ENCODE peak calls at places on chromosomes 11 and 22, in four cellular contexts. C is fibroblast of lung, X is astrocyte, A is GM23338. Z is an unnamed sample.

GRCh38 chr11:115616941-115617340 is 112.7 kb upstream of the CADM1 start:
- DNase-seq in C (peak), X (peak), A (no peak), Z (no peak)

GRCh38 chr11:33949201-33949913 is 57.5 kb upstream of the LMO2 start:
- DNase-seq in C (no peak), X (no peak), A (no peak), Z (no peak)

GRCh38 chr11:9265211-9266131 is at the start of gene DENND5A:
- DNase-seq in C (peak), X (peak), A (peak), Z (peak)

GRCh38 chr11:30798547-30799236 is 212.5 kb upstream of the MPPED2 start:
- DNase-seq in C (no peak), X (no peak), A (no peak), Z (no peak)

GRCh38 chr11:6498121-6498520 is 1.0 kb downstream of the DNHD1 start:
- DNase-seq in C (peak), X (peak), A (no peak), Z (no peak)

GRCh38 chr11:130612291-130612802 is 163.9 kb downstream of the ADAMTS15 start:
- DNase-seq in C (peak), X (peak), A (no peak), Z (no peak)

GRCh38 chr11:12291767-12292166 is 85.6 kb upstream of the PARVA start:
- DNase-seq in C (no peak), X (no peak), A (no peak), Z (no peak)

GRCh38 chr22:22748297-22748743 is 103.9 kb downstream of the GGTLC2 start:
- DNase-seq in C (peak), X (peak), A (peak), Z (peak)

GRCh38 chr22:28419916-28420315 is 259.7 kb downstream of the TTC28 start:
- DNase-seq in C (no peak), X (no peak), A (no peak), Z (no peak)
- TF ChIP-seq CTCF in C (no peak), X (no peak), A (no peak), Z (no peak)

GRCh38 chr11:114562166-114562916 is 2.7 kb upstream of the NXPE1 start:
- DNase-seq in C (peak), X (peak), A (no peak), Z (peak)

GRCh38 chr11:114569781-114570180 is 10.1 kb upstream of the NXPE1 start:
- DNase-seq in C (no peak), X (no peak), A (no peak), Z (peak)

GRCh38 chr11:114563077-114563476 is 3.4 kb upstream of the NXPE1 start:
- DNase-seq in C (no peak), X (peak), A (no peak), Z (peak)

GRCh38 chr11:114566273-114566672 is 6.6 kb upstream of the NXPE1 start:
- DNase-seq in C (no peak), X (no peak), A (peak), Z (no peak)

DNA sequence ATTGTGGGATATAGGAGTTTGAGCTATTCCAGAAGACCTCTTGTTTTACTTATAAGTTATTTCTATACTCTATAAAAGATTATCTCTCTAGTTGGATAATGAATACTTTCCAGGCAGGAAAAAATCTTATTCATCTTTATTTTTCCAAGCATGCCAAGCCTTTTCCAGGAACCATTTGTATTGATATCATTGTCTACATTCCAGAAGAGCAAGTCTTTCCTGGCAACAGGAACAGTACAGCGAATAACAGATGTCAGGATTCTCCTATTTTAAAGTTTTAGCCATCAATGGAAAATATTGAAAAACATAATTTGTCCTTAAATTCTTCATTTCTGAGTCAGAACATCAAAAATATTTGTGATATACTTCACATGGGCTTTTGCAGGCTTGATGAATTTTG is 5.2 kb upstream of the NXPE1 start:
- DNase-seq in C (no peak), X (peak), A (no peak), Z (no peak)
- H3K4me3 ChIP-seq in C (no peak), X (no peak), A (no peak), Z (no peak)

GRCh38 chr11:43944761-43945311 is 2.4 kb downstream of the C11orf96 start:
- DNase-seq in C (no peak), X (no peak), A (peak), Z (peak)

GRCh38 chr11:43943931-43944751 is 1.7 kb downstream of the C11orf96 start:
- DNase-seq in C (no peak), X (peak), A (peak), Z (no peak)

GRCh38 chr11:43941257-43941879 is 1.1 kb upstream of the C11orf96 start:
- DNase-seq in C (peak), X (no peak), A (no peak), Z (no peak)

GRCh38 chr11:43943357-43943930 is 1.0 kb downstream of the C11orf96 start:
- DNase-seq in C (no peak), X (no peak), A (no peak), Z (no peak)

GRCh38 chr11:43942651-43943356 is 367 bp downstream of the C11orf96 start:
- DNase-seq in C (peak), X (peak), A (peak), Z (peak)
- TF ChIP-seq EZH2 in C (peak), X (no peak), A (peak), Z (no peak)

GRCh38 chr11:46304605-46305004 is 27.1 kb downstream of the CREB3L1 start:
- DNase-seq in C (no peak), X (no peak), A (no peak), Z (no peak)

GRCh38 chr11:46307369-46307768 is 29.9 kb downstream of the CREB3L1 start:
- DNase-seq in C (no peak), X (no peak), A (no peak), Z (no peak)

GRCh38 chr11:46306296-46306853 is 28.9 kb downstream of the CREB3L1 start:
- DNase-seq in C (peak), X (no peak), A (peak), Z (no peak)

GRCh38 chr11:46302866-46303265 is 25.4 kb downstream of the CREB3L1 start:
- DNase-seq in C (no peak), X (no peak), A (no peak), Z (no peak)

DNA sequence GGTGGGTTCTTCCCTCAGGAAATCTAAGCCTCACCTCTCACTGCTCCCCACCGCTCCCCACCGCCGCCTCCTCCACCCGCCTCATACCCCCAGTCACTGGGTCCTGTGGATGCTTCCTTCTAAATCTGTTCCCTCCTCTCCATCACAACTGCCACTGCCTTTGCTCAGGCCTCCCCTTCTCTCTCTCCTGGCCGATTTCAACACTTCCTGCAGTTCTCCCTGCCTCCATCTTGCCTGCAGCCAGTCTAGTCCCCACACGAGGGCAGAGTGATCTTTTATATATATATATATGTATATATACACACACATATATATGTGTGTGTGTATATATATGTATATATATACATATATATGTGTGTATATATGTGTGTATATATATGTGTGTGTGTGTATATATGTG is 27.8 kb downstream of the CREB3L1 start:
- DNase-seq in C (peak), X (no peak), A (no peak), Z (no peak)
- TF ChIP-seq CTCF in C (peak), X (no peak), A (no peak), Z (peak)

DNA sequence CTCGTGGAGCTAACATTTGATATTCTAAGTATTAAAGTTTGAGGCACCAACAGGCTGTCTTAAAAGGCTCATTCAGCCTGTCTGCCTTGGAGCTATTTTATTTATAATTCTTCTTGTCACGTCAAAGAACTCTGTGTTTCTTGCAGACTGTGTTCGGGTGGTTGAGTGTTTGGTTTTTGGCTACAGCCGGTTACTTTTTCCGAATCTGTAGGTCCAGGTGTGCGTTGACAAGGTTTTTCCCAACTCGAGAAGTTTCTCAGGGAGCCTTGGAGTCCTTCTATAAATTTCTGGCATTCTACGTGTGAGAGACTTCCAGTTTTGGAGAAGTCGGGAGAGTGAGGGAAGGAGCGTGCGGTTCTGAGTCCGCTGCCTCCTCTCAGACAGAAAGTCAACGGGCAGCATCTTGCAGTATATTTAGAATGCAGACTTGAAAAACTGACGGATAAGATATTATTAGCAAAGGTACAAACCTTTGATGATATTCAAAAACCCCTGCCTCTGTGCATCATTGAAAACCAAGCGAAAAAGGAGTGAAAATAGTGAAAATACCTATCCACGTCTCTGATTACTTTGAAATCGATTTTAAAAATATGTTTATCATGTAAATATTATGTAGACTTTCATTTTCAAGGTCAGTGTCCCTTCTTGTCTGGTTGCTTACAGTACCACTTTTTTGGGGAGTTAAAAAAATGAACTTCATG is 85.2 kb upstream of the PPARA start:
- DNase-seq in C (peak), X (peak), A (no peak), Z (no peak)
- H3K4me3 ChIP-seq in C (peak), X (peak), A (no peak), Z (no peak)

GRCh38 chr11:128305588-128305987 is 281.8 kb downstream of the ETS1 start:
- DNase-seq in C (no peak), X (no peak), A (no peak), Z (no peak)
- TF ChIP-seq EZH2 in C (no peak), X (no peak), A (no peak), Z (no peak)

GRCh38 chr11:40130427-40130826 is 1329.0 kb downstream of the LRRC4C start:
- DNase-seq in C (no peak), X (no peak), A (peak), Z (peak)
- TF ChIP-seq CTCF in C (no peak), X (peak), A (peak), Z (peak)

DNA sequence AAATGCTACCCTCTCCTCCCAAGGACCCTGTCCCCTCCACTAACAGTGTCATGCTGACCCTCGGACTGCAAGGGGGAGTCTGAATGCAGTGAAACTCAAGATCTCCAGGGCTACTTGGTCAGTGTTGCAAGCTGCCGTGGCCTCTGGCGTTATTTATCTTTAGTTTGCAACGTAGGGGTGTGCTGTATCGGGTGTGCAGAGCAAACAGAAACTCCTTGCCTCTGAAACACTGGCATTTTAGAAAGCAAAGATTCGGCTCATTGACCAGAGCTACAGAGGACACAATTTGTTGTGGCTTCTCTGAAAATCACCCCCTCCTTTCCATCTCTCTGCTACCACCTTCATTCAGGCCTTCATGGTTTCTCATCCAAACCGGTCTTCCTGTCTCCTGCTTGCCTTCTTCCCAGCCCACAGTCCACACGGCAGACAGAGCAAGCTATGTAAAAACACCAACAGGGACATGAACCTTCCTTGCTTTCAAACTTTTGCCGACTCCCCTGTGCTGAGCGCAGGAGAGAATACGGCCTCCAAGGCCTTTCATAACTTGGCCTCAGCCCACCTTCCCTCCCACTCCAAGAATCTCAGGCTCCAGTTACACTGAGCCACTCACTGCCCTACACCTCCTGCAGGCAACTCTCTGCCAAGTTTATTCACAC is 14.9 kb downstream of the FZD4 start:
- DNase-seq in C (peak), X (peak), A (peak), Z (peak)
- H3K4me3 ChIP-seq in C (peak), X (no peak), A (no peak), Z (no peak)

GRCh38 chr11:75668508-75669297 is at the start of gene MAP6:
- DNase-seq in C (peak), X (no peak), A (peak), Z (peak)

GRCh38 chr11:75664366-75664765 is 4.5 kb downstream of the MAP6 start:
- DNase-seq in C (no peak), X (no peak), A (no peak), Z (no peak)

GRCh38 chr11:75667268-75667830 is 1.5 kb downstream of the MAP6 start:
- DNase-seq in C (no peak), X (no peak), A (peak), Z (peak)

GRCh38 chr11:75665126-75665525 is 3.7 kb downstream of the MAP6 start:
- DNase-seq in C (no peak), X (no peak), A (no peak), Z (no peak)

DNA sequence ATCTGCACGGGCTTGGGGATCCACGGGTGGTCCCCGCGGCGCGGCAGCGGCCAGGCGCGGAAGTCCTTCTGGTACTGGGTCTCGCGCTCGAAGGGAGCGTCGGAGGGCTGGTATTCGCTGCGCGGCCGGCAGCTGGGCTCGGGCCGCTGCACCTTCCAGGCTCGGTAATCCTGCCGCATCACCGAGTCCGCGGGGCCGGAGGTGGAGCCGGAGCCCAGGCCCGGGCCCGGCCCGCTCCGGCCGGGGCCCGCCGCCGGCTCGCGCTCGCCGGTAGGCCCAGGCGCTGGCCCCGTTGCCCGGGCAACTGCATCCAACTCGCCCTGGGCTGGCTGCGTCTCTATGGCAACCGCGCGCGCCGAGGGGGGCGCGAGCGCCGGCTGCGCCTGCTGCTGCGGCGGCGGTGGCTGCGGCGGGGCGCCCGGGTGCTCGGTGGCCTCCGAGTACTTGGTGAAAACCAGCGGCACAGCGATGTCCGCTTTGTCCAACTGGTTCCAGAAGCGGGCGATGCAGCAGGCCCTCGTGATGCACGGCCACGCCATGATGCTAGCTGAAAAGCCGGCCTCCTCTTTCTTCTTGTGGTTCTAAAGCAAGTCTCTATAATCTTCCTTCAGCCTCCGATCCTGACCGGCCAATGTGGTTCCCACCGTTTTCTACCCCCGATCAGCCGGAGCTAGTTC is 869 bp downstream of the MAP6 start:
- DNase-seq in C (peak), X (peak), A (peak), Z (peak)
- TF ChIP-seq EZH2 in C (no peak), X (no peak), A (no peak), Z (peak)